ENCODE peak calls at places on chromosomes 7 and 10, in eight cellular contexts. L, Y, J, F, H, X, T and E are unnamed samples.

GRCh38 chr10:88232029-88232895 is 350.9 kb downstream of the RNLS start:
- DNase-seq in L (no peak), Y (peak), J (peak), F (no peak), H (peak), X (no peak), T (peak), E (no peak)

GRCh38 chr10:124303662-124304418 is 114.9 kb downstream of the OAT start:
- DNase-seq in L (no peak), Y (no peak), J (no peak), F (no peak), H (no peak), X (no peak), T (no peak), E (no peak)

GRCh38 chr10:127151981-127152699 is 44.3 kb downstream of the INSYN2A start:
- DNase-seq in L (no peak), Y (no peak), J (no peak), F (no peak), H (no peak), X (peak), T (no peak), E (no peak)

GRCh38 chr10:99041468-99041867 is 194.2 kb downstream of the HPSE2 start:
- DNase-seq in L (no peak), Y (no peak), J (no peak), F (no peak), H (no peak), X (no peak), T (no peak), E (no peak)

GRCh38 chr10:24974978-24975377 is 22.6 kb upstream of the PRTFDC1 start:
- DNase-seq in L (no peak), Y (peak), J (no peak), F (no peak), H (no peak), X (peak), T (peak), E (no peak)

GRCh38 chr7:133502498-133502897 is 249.6 kb downstream of the EXOC4 start:
- DNase-seq in L (no peak), Y (no peak), J (no peak), F (no peak), H (no peak), X (no peak), T (no peak), E (no peak)

GRCh38 chr7:94656925-94657731 is 1.2 kb upstream of the SGCE start:
- DNase-seq in L (no peak), Y (no peak), J (peak), F (no peak), H (no peak), X (no peak), T (no peak), E (no peak)

GRCh38 chr7:38585551-38585950 is 45.6 kb downstream of the AMPH start:
- DNase-seq in L (no peak), Y (no peak), J (no peak), F (no peak), H (no peak), X (no peak), T (no peak), E (no peak)

GRCh38 chr10:27258838-27259532 is 18.4 kb upstream of the ACBD5 start:
- DNase-seq in L (no peak), Y (no peak), J (peak), F (no peak), H (no peak), X (no peak), T (no peak), E (no peak)

GRCh38 chr7:108436906-108437305 is 19.3 kb downstream of the NRCAM start:
- DNase-seq in L (no peak), Y (no peak), J (no peak), F (no peak), H (no peak), X (no peak), T (no peak), E (no peak)

DNA sequence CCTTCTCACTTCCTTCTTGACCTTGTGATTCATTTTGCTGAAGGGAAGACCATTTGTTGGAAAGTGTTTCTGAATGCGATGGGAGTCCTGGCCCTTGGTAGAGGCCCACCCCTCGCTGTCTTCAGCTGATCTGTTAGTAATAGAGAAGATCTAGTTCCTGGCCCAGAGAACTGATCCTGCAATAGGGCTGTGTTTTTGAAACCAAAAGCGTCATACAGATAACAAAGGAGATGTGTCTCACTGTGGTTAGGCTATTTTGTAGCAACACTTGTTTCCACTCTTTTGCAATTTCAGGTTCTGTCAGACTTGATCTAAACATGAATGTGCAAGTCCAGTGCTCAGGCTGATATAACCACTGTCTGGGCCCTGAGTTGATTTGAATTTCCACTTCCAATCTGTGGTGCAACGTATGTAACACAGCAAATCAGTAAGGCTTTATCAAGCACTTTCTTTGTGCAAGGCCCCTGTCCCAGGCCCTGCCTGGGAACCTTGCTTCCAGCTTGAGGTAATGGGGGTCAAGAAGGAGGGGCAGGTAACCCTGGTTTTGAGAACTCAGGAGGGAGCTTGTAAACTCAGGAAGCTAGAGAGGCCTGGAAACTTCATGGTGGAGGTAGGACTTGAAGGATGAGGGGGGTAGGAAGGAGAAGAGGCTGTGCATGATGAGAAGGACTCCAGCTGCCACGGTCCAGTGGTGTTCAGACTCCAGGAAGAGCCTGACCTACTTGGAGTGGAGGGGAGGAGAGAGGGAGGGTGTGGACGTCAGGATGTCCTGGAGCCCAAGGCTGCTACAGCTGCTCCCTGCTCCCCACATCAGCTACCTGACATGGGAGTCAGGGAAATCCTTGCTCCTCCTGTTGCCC is 42.2 kb upstream of the SRGN start:
- DNase-seq in L (no peak), Y (peak), J (peak), F (no peak), H (no peak), X (no peak), T (no peak), E (no peak)
- TF ChIP-seq CTCF in L (no peak), Y (no peak), J (no peak), F (no peak), H (no peak), X (no peak), T (no peak), E (no peak)

DNA sequence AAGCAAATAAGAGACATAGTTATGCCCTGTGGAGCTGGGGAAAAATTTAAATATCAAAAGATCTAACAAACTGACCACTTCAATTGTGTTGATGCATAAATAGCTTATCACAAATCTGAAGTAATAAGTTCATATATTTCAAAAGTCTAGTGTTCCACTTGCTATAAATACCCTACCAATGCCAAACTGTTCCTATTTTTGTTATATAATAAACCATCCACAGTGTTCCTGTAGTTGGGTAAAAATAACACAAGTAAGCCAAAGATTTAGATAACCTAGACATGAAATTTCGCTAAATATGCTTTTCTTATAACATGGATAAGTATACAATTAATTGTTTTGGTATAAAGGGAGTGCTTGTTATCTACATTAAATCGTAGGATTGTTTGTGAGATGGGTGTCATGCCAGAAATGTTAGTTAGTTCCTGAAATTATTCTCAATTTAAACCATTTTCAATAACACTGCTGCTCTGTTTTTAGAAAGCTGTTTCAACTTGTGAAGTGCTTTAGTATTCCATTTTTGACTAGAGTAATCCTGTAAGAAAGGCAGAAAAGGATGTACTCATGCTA is 85.5 kb downstream of the CACNA2D1 start:
- DNase-seq in L (no peak), Y (no peak), J (no peak), F (no peak), H (no peak), X (no peak), T (no peak), E (no peak)
- H3K4me3 ChIP-seq in L (no peak), Y (no peak), J (no peak), F (no peak), H (peak), X (no peak), T (no peak), E (no peak)

GRCh38 chr7:130463553-130464434 is 23.0 kb upstream of the CEP41 start:
- DNase-seq in L (no peak), Y (peak), J (no peak), F (no peak), H (no peak), X (no peak), T (no peak), E (no peak)
- TF ChIP-seq CTCF in L (no peak), Y (no peak), J (no peak), F (no peak), H (no peak), X (no peak), T (no peak), E (no peak)

GRCh38 chr10:72218756-72219155 is 2.7 kb upstream of the ASCC1 start:
- DNase-seq in L (no peak), Y (no peak), J (no peak), F (no peak), H (no peak), X (no peak), T (no peak), E (no peak)
- H3K4me3 ChIP-seq in L (no peak), Y (no peak), J (no peak), F (no peak), H (peak), X (no peak), T (peak), E (no peak)

GRCh38 chr7:99296471-99296870 is 23.8 kb downstream of the MYH16 start:
- DNase-seq in L (no peak), Y (no peak), J (no peak), F (no peak), H (no peak), X (no peak), T (no peak), E (no peak)
- TF ChIP-seq CTCF in L (peak), Y (no peak), J (no peak), F (no peak), H (no peak), X (no peak), T (no peak), E (no peak)